ENCODE peak calls at places on chromosomes 12 and 14, in four cellular contexts. G is fibroblast of pulmonary artery, E is brain microvascular endothelial cell, A is GM12865. V is an unnamed sample.

GRCh38 chr12:81800298-81801148 is 41.4 kb upstream of the PPFIA2 start:
- DNase-seq in G (peak), A (no peak), E (peak), V (peak)

GRCh38 chr12:95884998-95885397 is 26.2 kb downstream of the SNRPF start:
- DNase-seq in G (no peak), A (no peak), E (no peak), V (no peak)

GRCh38 chr12:51907083-51907863 is at the start of gene ACVRL1:
- DNase-seq in G (no peak), E (no peak), A (no peak), V (no peak)

GRCh38 chr12:75725505-75726120 is 214.2 kb upstream of the KRR1 start:
- DNase-seq in A (no peak), G (peak), E (peak), V (peak)

GRCh38 chr14:73221945-73222344 is 15.4 kb upstream of the PAPLN start:
- DNase-seq in G (no peak), A (no peak), E (no peak), V (no peak)

GRCh38 chr14:75769047-75769685 is 108.1 kb downstream of the TTLL5 start:
- DNase-seq in G (no peak), E (no peak), A (peak), V (peak)

GRCh38 chr12:48818831-48819590 is 715 bp downstream of the CACNB3 start:
- DNase-seq in E (no peak), A (no peak), G (no peak), V (no peak)

GRCh38 chr12:93946542-93947150 is 201.7 kb upstream of the PLXNC1 start:
- DNase-seq in G (peak), E (no peak), A (no peak), V (peak)

GRCh38 chr14:52121441-52121840 is 52.6 kb upstream of the NID2 start:
- DNase-seq in E (no peak), G (no peak), A (no peak), V (no peak)

GRCh38 chr14:95432152-95433093 is 84.0 kb downstream of the SYNE3 start:
- DNase-seq in E (peak), A (no peak), G (peak), V (peak)

GRCh38 chr14:67240168-67240932 is 885 bp upstream of the PALS1 start:
- DNase-seq in G (peak), A (peak), E (peak), V (peak)

GRCh38 chr12:76346798-76347420 is 1.3 kb downstream of the BBS10 start:
- DNase-seq in G (peak), E (peak), A (peak), V (peak)

GRCh38 chr12:12723147-12723680 is 6.0 kb downstream of the CDKN1B start:
- DNase-seq in E (no peak), G (no peak), A (peak), V (peak)

GRCh38 chr12:42802688-42803279 is 213.2 kb upstream of the PRICKLE1 start:
- DNase-seq in E (no peak), A (no peak), G (peak), V (peak)

GRCh38 chr14:103385994-103386491 is 828 bp downstream of the MARK3 start:
- DNase-seq in G (peak), A (peak), E (no peak), V (peak)

DNA sequence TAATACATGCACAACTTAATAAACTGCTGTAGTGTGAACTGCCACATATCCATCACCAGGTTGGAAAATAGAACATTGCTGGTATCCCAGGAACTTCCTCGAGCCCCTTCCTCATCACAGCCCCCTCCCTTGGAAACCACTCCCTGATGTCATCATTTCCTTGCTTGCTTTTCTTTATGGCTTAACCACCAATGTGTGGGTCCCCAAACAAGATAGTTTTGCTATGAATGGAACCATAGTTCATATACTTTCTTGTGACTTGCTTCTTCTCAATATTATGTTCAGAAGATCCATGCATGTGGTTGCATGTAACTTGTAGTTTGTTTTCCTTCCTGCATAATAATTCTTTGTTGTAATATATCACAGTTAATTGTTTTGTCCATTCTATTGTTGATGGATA is 8.9 kb upstream of the WNT5B start:
- DNase-seq in A (no peak), E (no peak), G (no peak), V (no peak)
- H3K4me3 ChIP-seq in A (no peak), E (no peak), G (no peak), V (no peak)

GRCh38 chr12:116065561-116065960 is 211.9 kb downstream of the MED13L start:
- DNase-seq in G (peak), E (no peak), A (no peak), V (no peak)

GRCh38 chr12:116067892-116068291 is 209.6 kb downstream of the MED13L start:
- DNase-seq in E (no peak), A (no peak), G (no peak), V (no peak)

GRCh38 chr12:116068853-116069252 is 208.6 kb downstream of the MED13L start:
- DNase-seq in E (no peak), G (no peak), A (no peak), V (no peak)

GRCh38 chr12:116068371-116068770 is 209.1 kb downstream of the MED13L start:
- DNase-seq in G (no peak), E (no peak), A (no peak), V (no peak)

DNA sequence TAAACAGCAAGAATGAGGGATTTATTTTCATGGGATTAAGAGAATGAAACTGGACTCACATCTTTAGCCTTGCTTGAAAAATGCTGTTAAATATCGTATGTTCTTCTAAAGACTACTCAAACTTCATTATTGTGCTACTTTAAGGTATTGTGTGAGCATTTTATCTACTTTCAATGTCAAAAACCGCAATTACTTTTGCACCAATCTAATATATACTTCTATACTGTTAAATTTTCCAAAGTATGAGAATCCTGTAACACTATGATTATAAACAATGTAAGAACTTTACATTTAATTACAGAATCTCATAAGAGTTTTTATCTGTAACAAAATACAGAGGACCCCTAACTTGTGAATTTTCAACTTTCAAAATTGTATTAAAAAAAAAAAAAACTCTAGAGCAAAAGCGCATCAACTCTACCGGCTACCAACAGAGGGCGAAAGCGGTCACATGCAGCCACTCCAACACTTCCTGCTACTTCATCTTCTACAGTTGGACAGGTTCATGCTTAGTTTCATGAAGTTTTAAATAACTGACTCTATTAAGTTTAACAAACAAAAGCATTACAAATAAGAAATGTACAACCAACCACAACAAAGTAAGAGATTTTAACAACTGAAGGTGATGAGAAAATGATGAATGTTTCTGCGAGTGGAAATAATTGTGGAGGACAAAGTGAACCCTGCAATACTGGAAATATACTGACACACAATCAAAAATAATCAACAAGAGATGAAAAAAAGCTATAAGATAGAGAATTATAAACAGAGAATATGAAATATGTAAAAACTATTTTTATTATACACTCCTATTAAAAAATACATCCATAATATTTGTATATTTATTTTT is 210.9 kb downstream of the MED13L start:
- DNase-seq in A (peak), G (peak), E (peak), V (no peak)
- H3K4me3 ChIP-seq in A (no peak), G (no peak), E (no peak), V (no peak)

DNA sequence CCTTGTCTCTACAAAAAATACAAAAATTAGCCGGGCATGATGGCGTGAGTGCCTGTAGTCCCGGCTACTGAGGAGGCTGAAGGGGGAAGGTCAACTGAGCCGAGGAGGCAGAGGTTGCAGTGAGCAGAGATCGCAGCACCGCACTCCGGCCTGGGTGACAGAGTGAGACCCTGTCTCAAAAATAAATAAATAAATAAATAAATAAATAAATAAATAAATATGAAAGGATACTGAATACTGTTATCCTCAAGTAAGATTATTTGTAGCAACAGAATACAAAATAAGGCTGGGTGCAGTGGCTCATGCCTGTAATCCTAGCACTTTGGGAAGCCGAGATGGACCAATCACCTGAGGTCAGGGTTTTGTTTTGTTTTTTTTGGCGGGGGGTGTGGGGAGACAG is 1.9 kb downstream of the RNF41 start:
- DNase-seq in G (no peak), E (no peak), A (no peak), V (no peak)
- H3K4me3 ChIP-seq in G (no peak), E (no peak), A (no peak), V (no peak)

GRCh38 chr14:55025948-55026347 is 951 bp downstream of the WDHD1 start:
- DNase-seq in A (no peak), E (no peak), G (no peak), V (no peak)
- H3K4me3 ChIP-seq in A (peak), E (peak), G (peak), V (peak)